ENCODE peak calls at places on chromosome X, in seven cellular contexts. N is fibroblast of lung; S is CD8-positive, alpha-beta T cell; C is neural progenitor cell; J is WERI-Rb-1; V is breast epithelium; B is uterus. H is an unnamed sample.

GRCh38 chrX:133971586-133971985 is 13.8 kb downstream of the GPC3 start:
- DNase-seq in B (no peak), J (no peak), N (no peak), V (no peak), S (no peak), C (no peak), H (no peak)

GRCh38 chrX:42696551-42697129 is 81.3 kb downstream of the PPP1R2C start:
- DNase-seq in J (no peak), N (no peak), C (no peak), S (no peak), V (no peak), B (no peak), H (no peak)

GRCh38 chrX:111100191-111100590 is 4.2 kb downstream of the PAK3 start:
- DNase-seq in S (no peak), J (peak; percentile 26), C (peak; percentile 83), V (no peak), B (no peak), N (peak; percentile 18), H (no peak)

GRCh38 chrX:100979881-100980607 is 10.5 kb downstream of the ARL13A start:
- DNase-seq in J (no peak), S (no peak), B (no peak), C (no peak), N (peak; percentile 5), V (no peak), H (no peak)

GRCh38 chrX:79270401-79270800 is 96.7 kb downstream of the ITM2A start:
- DNase-seq in C (peak; percentile 66), J (no peak), S (peak; percentile 76), N (no peak), B (no peak), V (no peak), H (no peak)

GRCh38 chrX:74232859-74233258 is 71.1 kb upstream of the ZCCHC13 start:
- DNase-seq in N (peak; percentile 39), B (no peak), S (no peak), C (no peak), J (no peak), V (no peak), H (peak; percentile 16)

GRCh38 chrX:68936608-68937007 is 107.8 kb downstream of the EFNB1 start:
- DNase-seq in C (no peak), V (no peak), J (no peak), N (peak; percentile 94), S (no peak), B (no peak), H (peak; percentile 86)

GRCh38 chrX:11386001-11386523 is 92.8 kb downstream of the AMELX start:
- DNase-seq in S (no peak), J (no peak), C (no peak), V (no peak), B (peak; percentile 39), N (peak; percentile 77), H (peak; percentile 24)

GRCh38 chrX:37956223-37956622 is 50.1 kb upstream of the SYTL5 start:
- DNase-seq in S (no peak), B (no peak), N (no peak), V (no peak), C (no peak), J (no peak), H (no peak)

GRCh38 chrX:143472334-143472938 is 44.8 kb downstream of the SPANXN3 start:
- DNase-seq in C (no peak), S (no peak), V (no peak), N (no peak), J (no peak), B (no peak), H (no peak)
- H3K27ac ChIP-seq in C (no peak overlapping the region), S (no peak overlapping the region), V (no peak overlapping the region), N (no peak overlapping the region), J (no peak overlapping the region), B (no peak overlapping the region), H (no peak overlapping the region)

DNA sequence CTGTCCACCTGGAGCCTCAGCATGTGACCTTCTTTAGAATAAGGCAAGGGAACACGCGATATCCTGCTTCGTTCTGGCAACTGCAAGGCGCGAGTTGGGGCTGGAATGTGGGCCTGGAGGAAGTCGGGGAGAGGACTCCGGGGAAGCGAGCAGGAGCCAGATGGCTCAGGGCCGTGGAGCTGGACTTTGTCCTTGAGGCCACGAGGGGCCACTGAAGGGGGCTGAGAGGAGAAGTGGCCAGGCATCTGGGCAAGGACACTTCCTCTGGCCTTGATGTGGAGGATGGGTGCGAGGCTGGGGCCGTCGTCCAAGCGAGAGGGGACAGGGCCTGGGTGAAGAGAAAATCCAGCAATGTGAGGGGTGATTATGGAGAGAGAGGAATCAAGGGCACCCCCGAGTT is 12.2 kb upstream of the DUSP9 start:
- DNase-seq in J (peak; percentile 42), B (no peak), S (no peak), V (no peak), N (no peak), C (no peak), H (no peak)
- TF ChIP-seq CTCF in J (no peak), B (no peak), S (no peak), V (no peak), N (no peak), C (no peak), H (no peak)

GRCh38 chrX:47217121-47217851 is 1.2 kb upstream of the CDK16 start:
- DNase-seq in J (no peak), B (no peak), S (no peak), C (no peak), V (peak; percentile 76), N (peak; percentile 69), H (peak; percentile 40)
- H3K36me3 ChIP-seq in J (peaks cover 63% of the 10 kb centered on the region), B (no peaks in the 10 kb centered on the region), S (peaks cover 9% of the 10 kb centered on the region), C (no peaks in the 10 kb centered on the region), V (peaks cover 5% of the 10 kb centered on the region), N (peaks cover 21% of the 10 kb centered on the region), H (peaks cover 42% of the 10 kb centered on the region)

DNA sequence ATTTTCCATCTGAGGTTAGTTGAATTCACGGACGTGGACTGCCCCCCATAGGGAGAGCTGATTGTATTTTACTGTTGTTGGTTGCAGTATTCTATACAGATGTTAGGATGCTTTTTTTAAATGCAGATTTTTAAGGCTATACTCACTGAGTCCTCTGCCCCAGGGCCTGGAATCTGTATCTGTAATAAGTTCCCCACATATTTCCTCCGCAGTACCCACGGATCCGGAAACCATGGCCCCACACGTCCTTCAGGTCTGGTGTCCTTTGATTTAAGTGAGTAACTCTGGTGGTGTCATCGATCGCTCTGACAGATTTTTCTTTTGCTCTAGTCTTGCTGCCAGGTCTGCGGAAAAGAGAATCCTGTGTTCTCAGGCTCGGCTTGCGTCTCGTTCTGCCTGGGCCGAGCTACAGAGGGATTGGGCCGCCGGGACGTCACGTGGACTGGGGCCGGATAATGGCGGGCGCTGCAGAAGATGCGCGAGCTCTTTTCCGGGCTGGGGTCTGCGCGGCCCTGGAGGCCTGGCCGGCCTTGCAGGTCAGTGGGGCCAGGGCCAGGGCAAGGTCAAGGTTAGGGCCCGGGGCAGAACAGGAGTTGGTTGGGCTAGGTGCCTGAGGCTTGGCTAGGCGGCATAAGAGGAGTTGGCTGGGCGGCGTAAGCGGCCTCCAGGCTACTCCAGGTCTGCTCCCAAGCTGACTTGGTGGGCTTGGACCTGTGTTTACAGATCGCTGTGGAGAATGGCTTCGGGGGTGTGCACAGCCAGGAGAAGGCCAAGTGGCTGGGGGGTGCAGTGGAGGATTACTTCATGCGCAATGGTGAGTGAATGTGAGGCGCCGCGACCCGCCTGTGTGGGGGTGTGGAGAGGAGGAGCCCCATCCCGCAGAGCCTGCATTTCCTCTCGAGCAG is at the start of gene TSR2:
- DNase-seq in V (peak; percentile 77), N (peak; percentile 88), B (peak; percentile 78), S (peak; percentile 80), C (peak; percentile 87), J (peak; percentile 80), H (peak; percentile 89)
- H3K27ac ChIP-seq in V (peak within 1 kb of the TSS; percentile 27), N (peak within 1 kb of the TSS; percentile 52), B (peak within 1 kb of the TSS; percentile 80), S (peak within 1 kb of the TSS; percentile 66), C (no peak within 1 kb of the TSS), J (peak within 1 kb of the TSS; percentile 74), H (peak within 1 kb of the TSS; percentile 22)

GRCh38 chrX:135304741-135305140 is 4.5 kb upstream of the ETDC start:
- DNase-seq in J (no peak), B (no peak), C (no peak), S (no peak), V (no peak), N (no peak), H (no peak)
- TF ChIP-seq CTCF in J (no peak), B (no peak), C (no peak), S (no peak), V (no peak), N (no peak), H (no peak)

GRCh38 chrX:136868283-136869055 is 12.1 kb downstream of the RBMX start:
- DNase-seq in V (no peak), S (no peak), C (no peak), J (no peak), N (no peak), B (no peak), H (no peak)
- H3K36me3 ChIP-seq in V (no peaks in the 10 kb centered on the region), S (peaks cover 9% of the 10 kb centered on the region), C (peaks cover 19% of the 10 kb centered on the region), J (peaks cover 66% of the 10 kb centered on the region), N (no peaks in the 10 kb centered on the region), B (no peaks in the 10 kb centered on the region), H (peaks cover 28% of the 10 kb centered on the region)

DNA sequence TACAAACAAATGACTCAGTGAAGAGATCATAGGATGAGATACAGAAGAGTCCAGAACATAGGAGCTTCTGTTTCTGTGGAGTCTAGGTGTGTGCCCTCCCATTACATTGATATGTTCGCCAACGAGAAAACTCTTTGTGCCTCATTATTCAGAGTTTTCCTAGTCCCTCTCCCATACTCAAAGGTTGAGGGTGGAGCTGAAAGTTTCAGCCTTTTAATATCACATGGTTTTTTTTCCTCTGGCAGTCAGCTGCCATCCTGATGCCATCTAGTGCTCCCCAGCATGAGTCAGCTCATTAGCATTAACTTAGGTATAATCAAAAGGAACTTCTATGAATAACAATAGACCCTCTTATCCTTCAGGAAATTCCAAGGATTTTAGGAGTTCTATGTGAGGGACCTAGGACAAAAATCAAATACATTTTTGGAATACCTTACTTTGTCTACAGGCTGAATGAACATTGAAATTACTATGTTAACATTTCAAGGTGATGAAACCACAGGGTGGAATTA is 559.6 kb upstream of the AMOT start:
- DNase-seq in V (no peak), C (peak; percentile 25), N (peak; percentile 58), S (no peak), J (no peak), B (no peak), H (no peak)
- H3K27ac ChIP-seq in V (no peak overlapping the region), C (no peak overlapping the region), N (no peak overlapping the region), S (no peak overlapping the region), J (no peak overlapping the region), B (no peak overlapping the region), H (no peak overlapping the region)

DNA sequence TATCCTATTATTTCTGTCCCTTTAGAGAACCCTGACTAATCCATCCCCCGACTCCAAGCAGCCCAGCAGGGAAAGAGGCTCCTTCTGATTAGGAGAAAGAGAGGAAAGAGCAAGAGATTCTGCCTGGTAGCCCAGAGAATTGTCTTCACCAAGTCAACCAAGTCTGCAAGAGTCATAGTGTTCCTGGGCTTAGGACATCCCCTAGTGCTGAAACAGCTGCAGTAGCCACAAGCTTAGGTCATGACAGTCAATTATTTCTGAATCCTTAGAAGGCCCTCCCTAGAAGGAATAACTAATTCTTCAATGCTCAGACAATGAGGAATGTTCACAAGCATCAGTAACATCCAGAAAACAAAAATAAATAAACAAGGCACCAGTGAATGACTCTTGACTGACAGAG is 480.3 kb upstream of the GRIA3 start:
- DNase-seq in J (no peak), S (no peak), V (no peak), C (peak; percentile 15), B (no peak), N (peak; percentile 25), H (no peak)
- TF ChIP-seq CTCF in J (no peak), S (no peak), V (no peak), C (peak; percentile 27), B (no peak), N (no peak), H (peak; percentile 20)

H was measured in brain microvascular endothelial cell.